ENCODE peak calls at places on chromosomes 1 and 21, in nine cellular contexts. M is heart right ventricle, P is thoracic aorta, F is pancreas, R is GM23248, D is neuronal stem cell, W is colonic mucosa, T is right cardiac atrium, J is lung. C is an unnamed sample. For H3K4me1, the result is how much of the 10 kb centered on the place peaks cover.

GRCh38 chr1:217660353-217661062 is 29.4 kb downstream of the SPATA17 start:
- DNase-seq in W (no peak), R (peak), P (no peak), D (no peak), J (no peak), F (no peak), M (no peak), T (no peak), C (peak)

GRCh38 chr21:42409366-42409765 is 5.7 kb downstream of the UBASH3A start:
- DNase-seq in R (no peak), M (no peak), T (no peak), W (no peak), P (no peak), J (no peak), F (no peak), D (no peak), C (no peak)

GRCh38 chr1:23657659-23658275 is 33.8 kb upstream of the RPL11 start:
- DNase-seq in P (no peak), M (peak), T (peak), F (peak), W (peak), R (peak), D (peak), J (peak), C (peak)

GRCh38 chr1:76868154-76868882 is 1.0 kb downstream of the ST6GALNAC5 start:
- DNase-seq in J (no peak), W (no peak), M (no peak), T (peak), P (no peak), R (peak), F (peak), D (peak), C (no peak)

GRCh38 chr1:48203287-48203900 is 19.1 kb upstream of the SLC5A9 start:
- DNase-seq in W (no peak), T (no peak), M (no peak), D (peak), F (no peak), J (no peak), R (peak), P (no peak), C (peak)

GRCh38 chr1:217721692-217722091 is 90.5 kb downstream of the SPATA17 start:
- DNase-seq in F (no peak), M (no peak), P (no peak), R (no peak), J (no peak), T (no peak), W (no peak), D (no peak), C (no peak)

GRCh38 chr1:114263343-114263742 is 109.7 kb upstream of the SYT6 start:
- DNase-seq in M (no peak), P (no peak), T (no peak), D (no peak), R (no peak), F (no peak), W (no peak), J (no peak), C (no peak)

GRCh38 chr1:179175011-179175934 is 54.2 kb downstream of the ABL2 start:
- DNase-seq in P (no peak), W (no peak), R (peak), M (no peak), J (no peak), T (peak), F (no peak), D (no peak), C (no peak)

GRCh38 chr1:159946242-159947187 is 1.1 kb upstream of the IGSF9 start:
- DNase-seq in W (no peak), D (no peak), P (no peak), M (no peak), F (no peak), R (peak), J (no peak), T (no peak), C (no peak)

GRCh38 chr1:221783936-221784335 is 42.0 kb upstream of the DUSP10 start:
- DNase-seq in R (no peak), P (no peak), T (no peak), J (no peak), D (no peak), W (no peak), F (no peak), M (no peak), C (peak)

GRCh38 chr1:221478050-221478949 is 263.6 kb downstream of the DUSP10 start:
- DNase-seq in T (peak), P (no peak), W (peak), J (peak), R (peak), F (peak), D (peak), M (peak), C (peak)

GRCh38 chr1:46689326-46689725 is 17.7 kb downstream of the TEX38 start:
- DNase-seq in T (no peak), F (no peak), W (peak), M (no peak), J (no peak), R (no peak), D (no peak), P (no peak), C (no peak)

GRCh38 chr1:15578921-15579682 is 5.7 kb downstream of the AGMAT start:
- DNase-seq in R (no peak), F (no peak), P (no peak), M (no peak), T (no peak), W (no peak), D (no peak), J (no peak), C (no peak)

GRCh38 chr1:90176530-90176929 is 181.6 kb downstream of the ZNF326 start:
- DNase-seq in J (no peak), T (no peak), R (no peak), F (no peak), P (no peak), W (no peak), M (no peak), D (no peak), C (no peak)

GRCh38 chr21:45994086-45994661 is 12.6 kb downstream of the COL6A1 start:
- DNase-seq in P (no peak), T (peak), D (no peak), F (peak), R (peak), W (peak), M (peak), J (no peak), C (no peak)

GRCh38 chr1:42484382-42484781 is 21.3 kb downstream of the CCDC30 start:
- DNase-seq in M (peak), D (no peak), P (no peak), R (peak), T (no peak), F (no peak), W (no peak), J (no peak), C (no peak)

GRCh38 chr1:231786126-231786525 is 159.5 kb downstream of the DISC1 start:
- DNase-seq in M (no peak), W (no peak), T (no peak), R (no peak), F (no peak), D (no peak), J (no peak), P (no peak), C (no peak)

GRCh38 chr1:14937288-14937949 is 216.1 kb upstream of the TMEM51 start:
- DNase-seq in P (no peak), T (no peak), M (no peak), D (no peak), J (no peak), W (no peak), R (no peak), F (no peak), C (no peak)

GRCh38 chr1:53519412-53519811 is 60.2 kb downstream of the DMRTB1 start:
- DNase-seq in T (no peak), W (no peak), F (no peak), D (no peak), J (no peak), M (no peak), P (no peak), R (no peak), C (no peak)

GRCh38 chr1:59290173-59290954 is 6.5 kb upstream of the FGGY start:
- DNase-seq in F (peak), W (peak), T (no peak), J (peak), M (no peak), D (no peak), P (no peak), R (peak), C (peak)

GRCh38 chr1:22861764-22862440 is 110.8 kb downstream of the LACTBL1 start:
- DNase-seq in P (no peak), F (peak), J (peak), M (no peak), R (peak), W (peak), D (peak), T (peak), C (peak)

GRCh38 chr1:14887936-14888335 is 265.6 kb upstream of the TMEM51 start:
- DNase-seq in D (peak), T (no peak), R (no peak), W (no peak), J (no peak), P (no peak), F (no peak), M (no peak), C (no peak)

GRCh38 chr1:51482881-51483280 is 36.2 kb downstream of the EPS15 start:
- DNase-seq in W (no peak), F (no peak), R (peak), J (no peak), D (no peak), M (no peak), T (no peak), P (no peak), C (no peak)

GRCh38 chr21:41865002-41865777 is 14.0 kb downstream of the PRDM15 start:
- DNase-seq in J (no peak), R (no peak), D (no peak), P (no peak), W (no peak), M (no peak), T (no peak), F (no peak), C (no peak)

GRCh38 chr1:212238552-212238951 is 46.7 kb upstream of the PPP2R5A start:
- DNase-seq in M (peak), W (peak), R (peak), D (no peak), P (no peak), J (no peak), T (peak), F (peak), C (no peak)

GRCh38 chr1:5765465-5765864 is 226.8 kb downstream of the NPHP4 start:
- DNase-seq in T (no peak), F (no peak), W (no peak), M (no peak), J (no peak), R (no peak), P (no peak), D (no peak), C (no peak)

GRCh38 chr1:234721476-234722266 is 111.7 kb upstream of the IRF2BP2 start:
- DNase-seq in P (peak), D (no peak), M (peak), R (peak), F (no peak), W (peak), T (peak), J (peak), C (peak)

GRCh38 chr1:43786975-43787374 is 79.6 kb downstream of the ST3GAL3 start:
- DNase-seq in F (no peak), R (peak), T (no peak), J (no peak), P (no peak), D (no peak), W (peak), M (peak), C (peak)

GRCh38 chr1:9714257-9714718 is 62.8 kb downstream of the PIK3CD start:
- DNase-seq in W (no peak), D (no peak), R (no peak), F (no peak), M (no peak), J (no peak), T (no peak), P (no peak), C (no peak)

GRCh38 chr1:218459878-218460277 is 114.7 kb downstream of the TGFB2 start:
- DNase-seq in R (peak), J (no peak), W (no peak), F (no peak), T (no peak), D (peak), P (no peak), M (peak), C (no peak)

GRCh38 chr1:17488977-17489739 is 49.7 kb upstream of the RCC2 start:
- DNase-seq in F (no peak), D (no peak), M (no peak), W (no peak), P (no peak), T (no peak), J (no peak), R (no peak), C (no peak)

GRCh38 chr21:44710294-44710665 is 1.1 kb downstream of the TSPEAR start:
- DNase-seq in T (no peak), F (no peak), M (no peak), R (no peak), J (no peak), D (no peak), P (no peak), W (no peak), C (no peak)

GRCh38 chr21:34936299-34936698 is 112.8 kb downstream of the RUNX1 start:
- DNase-seq in P (no peak), R (no peak), J (no peak), W (no peak), D (no peak), M (no peak), F (no peak), T (no peak), C (no peak)

GRCh38 chr21:34936874-34937563 is 112.1 kb downstream of the RUNX1 start:
- DNase-seq in R (peak), D (no peak), T (no peak), W (no peak), P (no peak), J (no peak), M (no peak), F (no peak), C (peak)

GRCh38 chr21:34935452-34935851 is 113.7 kb downstream of the RUNX1 start:
- DNase-seq in J (no peak), W (no peak), T (no peak), F (no peak), R (peak), M (no peak), P (no peak), D (no peak), C (no peak)

GRCh38 chr21:34934350-34934749 is 114.8 kb downstream of the RUNX1 start:
- DNase-seq in F (no peak), J (no peak), T (no peak), W (no peak), P (no peak), R (no peak), D (no peak), M (no peak), C (no peak)

DNA sequence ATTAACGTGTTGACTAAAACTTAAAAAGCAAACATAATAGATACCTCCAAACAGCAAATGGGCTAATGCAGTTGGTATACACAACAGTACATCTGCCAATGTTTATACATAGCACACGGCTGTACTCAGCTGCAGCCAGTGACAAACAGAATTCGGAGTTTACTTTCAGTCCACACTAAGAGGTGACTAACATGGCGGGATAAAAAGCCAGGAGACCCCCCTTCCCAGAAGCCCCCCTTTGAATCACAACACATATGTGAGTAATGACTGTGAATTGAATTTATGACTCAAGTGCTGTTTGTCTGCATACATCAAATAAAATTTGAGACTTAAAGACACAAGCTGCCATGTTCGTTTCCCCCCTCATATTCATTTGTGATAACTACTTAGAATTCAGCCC is 113.2 kb downstream of the RUNX1 start:
- DNase-seq in W (no peak), P (no peak), F (no peak), R (no peak), T (no peak), M (no peak), D (no peak), J (no peak), C (no peak)
- H3K4me1 ChIP-seq in W (under half), P (under half), F (under half), R (half or more), T (under half), M (under half), D (under half), J (under half), C (under half)

DNA sequence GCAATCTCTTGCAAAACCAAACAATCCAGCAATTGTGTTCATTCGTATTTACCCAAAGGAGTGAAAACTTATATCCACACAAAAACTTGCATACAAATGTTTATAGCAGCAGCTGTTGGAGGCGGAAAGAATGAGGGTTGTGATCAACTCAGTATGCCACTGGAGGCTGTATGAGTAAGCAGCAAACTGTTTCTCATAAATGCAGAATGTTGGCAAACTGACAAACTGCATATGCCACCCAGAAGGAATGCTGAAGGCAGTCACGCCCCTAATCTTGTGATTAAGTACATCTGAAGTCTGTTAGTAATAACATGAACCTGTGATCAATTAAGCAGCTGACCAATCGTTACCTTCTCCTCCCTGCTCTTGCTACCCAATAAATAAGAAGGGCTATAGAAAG is 60.5 kb upstream of the CR2 start:
- DNase-seq in F (no peak), T (no peak), M (no peak), W (no peak), J (no peak), D (no peak), P (no peak), R (peak), C (peak)
- H3K4me3 ChIP-seq in F (no peak), T (no peak), M (no peak), W (no peak), J (no peak), D (no peak), P (no peak), R (peak), C (no peak)

DNA sequence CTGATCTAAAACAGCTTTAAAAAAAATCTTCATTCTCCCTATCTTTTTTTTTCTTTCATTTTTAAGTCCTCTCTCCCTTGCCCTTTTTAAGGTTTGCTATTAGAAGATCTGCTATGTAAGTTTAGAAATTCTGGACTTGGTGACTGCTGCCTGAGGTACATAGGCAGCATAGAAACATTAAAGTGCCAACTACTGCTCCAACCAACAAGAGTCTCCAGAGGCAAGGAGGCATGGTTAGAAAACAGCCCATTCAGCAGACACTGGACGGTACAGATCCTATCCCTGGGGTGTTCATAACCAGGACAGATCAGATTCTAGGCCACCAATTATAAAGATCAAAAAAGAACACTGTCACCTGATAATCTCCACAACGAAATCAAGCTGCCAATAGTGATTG is 36.6 kb downstream of the GPR3 start:
- DNase-seq in W (no peak), T (no peak), D (no peak), M (no peak), R (no peak), P (no peak), F (no peak), J (no peak), C (no peak)
- H3K27ac ChIP-seq in W (peak), T (peak), D (no peak), M (peak), R (no peak), P (peak), F (no peak), J (peak), C (no peak)

DNA sequence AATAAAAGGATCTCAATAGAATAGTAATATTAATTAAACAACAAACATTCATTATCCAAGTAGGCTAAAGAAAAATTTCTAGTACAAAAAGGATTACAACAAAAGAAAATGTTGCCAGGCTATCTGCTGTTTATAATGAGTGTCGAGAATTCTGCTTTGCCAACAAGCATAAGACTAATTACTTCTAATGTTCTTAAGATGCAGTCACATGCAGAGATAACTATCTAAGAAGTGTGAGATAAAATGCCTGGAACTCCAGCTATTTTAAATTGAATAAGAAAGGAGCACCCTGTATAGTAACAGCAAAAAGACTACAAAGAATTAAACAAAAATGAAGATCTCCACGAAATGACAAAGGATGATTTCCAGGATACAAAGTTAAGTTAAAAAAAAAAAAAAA is 59.9 kb downstream of the APP start:
- DNase-seq in P (no peak), W (no peak), T (no peak), D (no peak), J (no peak), M (no peak), R (no peak), F (no peak), C (no peak)
- H3K4me1 ChIP-seq in P (under half), W (under half), T (under half), D (under half), J (under half), M (under half), R (under half), F (under half), C (under half)